ENCODE peak calls at places on chromosome 19, in five cellular contexts. D, E, B, R and T are unnamed samples.
A peak's percentile ranks its signal among the peaks of the same experiment; 100 is the strongest.

GRCh38 chr19:42311612-42312160 is 1.4 kb upstream of the TMEM145 start:
- DNase-seq in D (no peak), E (no peak), B (no peak), R (no peak), T (no peak)

GRCh38 chr19:51018745-51019543 is 565 bp downstream of the KLK10 start:
- DNase-seq in D (peak; percentile 39), E (no peak), B (no peak), R (no peak), T (no peak)

GRCh38 chr19:5700455-5701092 is 10.5 kb downstream of the RPL36 start:
- DNase-seq in D (no peak), E (no peak), B (no peak), R (no peak), T (no peak)

GRCh38 chr19:7292352-7292949 is 1.8 kb downstream of the INSR start:
- DNase-seq in D (no peak), E (no peak), B (no peak), R (no peak), T (no peak)

GRCh38 chr19:41699231-41699967 is 9.0 kb upstream of the CEACAM5 start:
- DNase-seq in D (no peak), E (no peak), B (no peak), R (no peak), T (no peak)

GRCh38 chr19:43457809-43458208 is 7.6 kb downstream of the LYPD3 start:
- DNase-seq in D (no peak), E (no peak), B (no peak), R (no peak), T (no peak)

GRCh38 chr19:54473071-54473941 is at the start of gene CDC42EP5:
- DNase-seq in D (peak; percentile 76), E (peak; percentile 71), B (peak; percentile 81), R (no peak), T (no peak)

GRCh38 chr19:835201-835810 is 5.5 kb upstream of the PRTN3 start:
- DNase-seq in D (no peak), E (no peak), B (no peak), R (no peak), T (no peak)

GRCh38 chr19:40279120-40279551 is 6.0 kb downstream of the AKT2 start:
- DNase-seq in D (peak; percentile 79), E (peak; percentile 8), B (peak; percentile 14), R (peak; percentile 67), T (no peak)

GRCh38 chr19:40530091-40530901 is 46.4 kb upstream of the SHKBP1 start:
- DNase-seq in D (peak; percentile 32), E (no peak), B (no peak), R (peak; percentile 17), T (no peak)

GRCh38 chr19:16088985-16089846 is 12.9 kb downstream of the TPM4 start:
- DNase-seq in D (no peak), E (no peak), B (no peak), R (no peak), T (no peak)
- H3K27ac ChIP-seq in D (no peak overlapping the region), E (no peak overlapping the region), B (no peak overlapping the region), R (peak overlapping the region; percentile 62), T (no peak overlapping the region)

GRCh38 chr19:37998801-37999308 is 91.8 kb downstream of the SIPA1L3 start:
- DNase-seq in D (no peak), E (no peak), B (no peak), R (no peak), T (no peak)
- H3K27ac ChIP-seq in D (peak overlapping the region; percentile 52), E (peak overlapping the region; percentile 92), B (peak overlapping the region; percentile 91), R (no peak overlapping the region), T (peak overlapping the region; percentile 7)

DNA sequence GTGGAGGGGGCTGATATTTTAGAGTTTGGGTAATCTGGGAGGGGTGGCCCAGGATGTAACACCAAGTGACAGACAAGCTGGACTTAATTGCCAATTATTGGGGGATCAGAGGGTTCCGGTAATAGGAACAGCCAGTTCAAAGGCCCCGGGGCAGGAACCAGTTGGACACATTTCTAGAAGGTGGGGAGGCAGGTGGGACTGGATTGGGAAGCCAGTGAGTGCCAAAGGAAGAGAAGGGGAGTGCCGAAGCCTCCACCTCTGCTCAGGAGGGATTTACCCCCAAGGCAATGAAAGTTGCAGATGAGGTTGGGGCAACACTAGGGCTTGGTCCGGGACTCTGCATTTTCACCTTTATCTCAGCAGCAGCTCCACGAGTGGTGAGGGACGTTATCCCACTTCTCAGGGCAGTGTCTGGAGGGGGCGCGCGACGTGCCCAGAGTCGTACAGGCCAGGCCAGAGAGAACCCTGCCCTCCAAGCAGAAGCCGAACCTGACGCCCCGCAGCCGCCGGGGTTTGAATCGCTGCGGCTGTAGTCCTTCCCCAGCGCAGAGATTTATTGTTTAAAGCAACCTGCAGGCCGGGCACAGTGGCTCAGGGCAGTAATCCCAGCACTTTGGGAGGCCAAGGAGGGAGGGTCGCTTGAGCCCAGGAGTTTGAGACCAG is 5.7 kb upstream of the JUND start:
- DNase-seq in D (no peak), E (no peak), B (no peak), R (no peak), T (no peak)
- H3K27ac ChIP-seq in D (peak overlapping the region; percentile 37), E (no peak overlapping the region), B (peak overlapping the region; percentile 56), R (no peak overlapping the region), T (peak overlapping the region; percentile 2)

GRCh38 chr19:10339977-10340376 is 553 bp upstream of the ICAM3 start:
- DNase-seq in D (no peak), E (no peak), B (no peak), R (no peak), T (no peak)
- H3K27ac ChIP-seq in D (no peak overlapping the region), E (no peak overlapping the region), B (no peak overlapping the region), R (no peak overlapping the region), T (no peak overlapping the region)

DNA sequence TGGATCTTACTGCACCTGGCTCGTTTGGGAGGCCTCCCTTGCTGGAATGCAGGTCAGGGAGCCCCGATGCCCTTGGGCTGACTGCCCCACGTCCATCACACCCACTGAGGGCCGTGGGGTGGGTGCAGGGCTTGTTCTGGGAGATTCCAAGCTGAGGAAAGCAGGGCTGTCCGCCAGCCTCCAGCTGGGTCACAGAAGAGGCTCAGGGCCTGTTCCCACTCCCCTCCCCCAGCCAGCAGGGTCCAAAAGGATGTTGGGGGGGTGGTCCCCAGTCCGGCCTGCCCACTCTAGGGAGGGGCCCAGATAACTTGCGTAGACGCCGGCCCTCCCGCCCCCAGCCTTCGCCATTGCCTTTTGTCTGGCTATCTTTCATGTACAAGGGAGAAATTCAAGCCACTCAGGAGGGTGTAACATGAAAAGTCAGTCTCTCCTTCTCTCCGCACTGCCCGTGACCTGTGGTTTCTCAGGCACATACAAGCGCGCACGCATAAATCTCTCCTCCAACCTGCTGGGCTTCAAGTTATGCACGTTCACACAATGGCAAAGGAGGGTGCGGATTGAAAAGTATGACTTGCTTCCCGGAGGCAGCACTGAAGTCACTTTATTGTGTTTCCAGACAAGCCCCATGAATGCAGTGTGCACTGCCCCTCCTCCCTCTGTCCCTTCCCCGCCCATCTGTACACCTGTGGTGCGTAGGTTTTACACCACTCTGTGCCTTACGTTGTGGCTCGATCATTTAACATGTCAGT is 20.2 kb downstream of the CARM1 start:
- DNase-seq in D (peak; percentile 42), E (no peak), B (no peak), R (no peak), T (no peak)
- H3K27ac ChIP-seq in D (peak overlapping the region; percentile 37), E (no peak overlapping the region), B (no peak overlapping the region), R (no peak overlapping the region), T (no peak overlapping the region)

GRCh38 chr19:48668761-48669160 is 4.1 kb downstream of the NTN5 start:
- DNase-seq in D (no peak), E (no peak), B (no peak), R (no peak), T (no peak)
- H3K27ac ChIP-seq in D (no peak overlapping the region), E (no peak overlapping the region), B (no peak overlapping the region), R (no peak overlapping the region), T (no peak overlapping the region)

GRCh38 chr19:33904681-33905080 is 108.0 kb downstream of the KCTD15 start:
- DNase-seq in D (no peak), E (no peak), B (peak; percentile 29), R (no peak), T (no peak)
- H3K27ac ChIP-seq in D (peak overlapping the region; percentile 81), E (no peak overlapping the region), B (no peak overlapping the region), R (no peak overlapping the region), T (peak overlapping the region; percentile 71)

DNA sequence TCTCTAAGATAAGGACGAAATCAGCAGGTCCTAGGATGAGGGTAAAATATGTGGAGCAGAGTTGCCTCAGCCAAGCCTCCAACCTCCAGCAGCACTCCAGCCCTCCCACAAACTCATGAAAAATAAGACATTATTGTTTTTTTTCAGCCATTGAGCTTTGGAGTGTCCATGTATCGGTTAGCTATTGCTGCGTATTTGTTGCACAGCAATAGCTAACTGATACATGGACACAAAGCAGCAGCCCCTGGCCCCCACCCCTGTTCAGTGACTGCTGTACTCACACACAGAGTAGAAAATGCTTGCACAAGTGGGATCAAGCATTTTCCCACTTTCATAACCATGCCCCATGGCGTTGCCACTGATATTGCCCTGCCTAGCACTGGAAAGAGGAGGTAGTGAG is 19.1 kb upstream of the URI1 start:
- DNase-seq in D (no peak), E (no peak), B (no peak), R (no peak), T (no peak)
- H3K27ac ChIP-seq in D (no peak overlapping the region), E (no peak overlapping the region), B (no peak overlapping the region), R (no peak overlapping the region), T (no peak overlapping the region)

GRCh38 chr19:14003279-14004051 is 2.7 kb downstream of the RFX1 start:
- DNase-seq in D (no peak), E (no peak), B (no peak), R (no peak), T (no peak)
- H3K27ac ChIP-seq in D (peak overlapping the region; percentile 63), E (no peak overlapping the region), B (peak overlapping the region; percentile 39), R (peak overlapping the region; percentile 46), T (peak overlapping the region; percentile 29)

DNA sequence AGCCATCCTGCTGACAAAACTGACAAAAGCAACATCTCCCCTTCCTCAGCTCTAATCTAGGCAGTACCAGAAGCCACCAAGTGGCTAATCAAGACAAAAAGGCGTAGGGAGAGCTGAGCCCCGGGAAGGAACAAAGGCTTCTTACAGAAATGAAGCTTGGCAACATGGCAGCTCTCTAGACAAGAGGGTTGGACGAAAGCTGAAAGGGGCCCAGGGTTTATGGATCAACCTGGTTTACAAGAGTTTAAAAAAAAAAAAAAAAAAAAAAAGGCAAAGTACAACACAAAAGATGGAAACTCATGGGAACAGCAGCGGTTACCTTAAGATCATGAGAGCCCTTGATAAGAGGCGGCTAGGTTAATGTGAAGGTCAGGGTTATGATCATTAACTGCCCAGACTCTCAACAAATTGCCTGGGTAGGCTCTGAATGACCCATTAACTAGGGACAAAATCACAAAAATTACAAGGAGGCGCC is 14.0 kb downstream of the ZC3H4 start:
- DNase-seq in D (no peak), E (no peak), B (no peak), R (no peak), T (no peak)
- H3K27ac ChIP-seq in D (no peak overlapping the region), E (peak overlapping the region; percentile 2), B (no peak overlapping the region), R (peak overlapping the region; percentile 9), T (no peak overlapping the region)